ENCODE peak calls at places on chromosomes 1 and 21, in nine cellular contexts. One of them, this sample, is unnamed.

GRCh38 chr1:233614173-233614742 is 352 bp downstream of the KCNK1 start:
- DNase-seq in EL: peak; percentile 12
- DNase-seq in posterior cingulate gyrus: peak; percentile 88
- DNase-seq in tibial nerve: no peak
- DNase-seq in GM04504: no peak
- DNase-seq in A172: no peak
- DNase-seq in GM12878: no peak
- DNase-seq in CMK: no peak
- DNase-seq in AG04450: no peak
- DNase-seq in this sample: no peak

GRCh38 chr1:23403038-23403336 is 21.6 kb downstream of the TCEA3 start:
- DNase-seq in AG04450: peak; percentile 34
- DNase-seq in tibial nerve: peak; percentile 14
- DNase-seq in GM04504: no peak
- DNase-seq in CMK: no peak
- DNase-seq in GM12878: no peak
- DNase-seq in A172: peak; percentile 58
- DNase-seq in EL: peak; percentile 90
- DNase-seq in posterior cingulate gyrus: no peak
- DNase-seq in this sample: peak; percentile 51

GRCh38 chr1:18965206-18966173 is 9.0 kb upstream of the IFFO2 start:
- DNase-seq in tibial nerve: no peak
- DNase-seq in GM04504: peak; percentile 61
- DNase-seq in posterior cingulate gyrus: no peak
- DNase-seq in AG04450: no peak
- DNase-seq in A172: peak; percentile 73
- DNase-seq in CMK: no peak
- DNase-seq in EL: peak; percentile 83
- DNase-seq in GM12878: no peak
- DNase-seq in this sample: peak; percentile 44

GRCh38 chr1:150564051-150564991 is 15.1 kb downstream of the MCL1 start:
- DNase-seq in tibial nerve: no peak
- DNase-seq in A172: peak; percentile 63
- DNase-seq in GM04504: no peak
- DNase-seq in AG04450: no peak
- DNase-seq in EL: peak; percentile 49
- DNase-seq in posterior cingulate gyrus: no peak
- DNase-seq in GM12878: no peak
- DNase-seq in CMK: no peak
- DNase-seq in this sample: no peak

GRCh38 chr1:111448482-111448917 is 556 bp downstream of the WDR77 start:
- DNase-seq in posterior cingulate gyrus: no peak
- DNase-seq in EL: peak; percentile 36
- DNase-seq in A172: peak; percentile 19
- DNase-seq in GM04504: no peak
- DNase-seq in CMK: no peak
- DNase-seq in tibial nerve: no peak
- DNase-seq in GM12878: no peak
- DNase-seq in AG04450: no peak
- DNase-seq in this sample: no peak

GRCh38 chr1:37726191-37726590 is 33.9 kb downstream of the CDCA8 start:
- DNase-seq in AG04450: no peak
- DNase-seq in EL: no peak
- DNase-seq in tibial nerve: no peak
- DNase-seq in GM04504: no peak
- DNase-seq in posterior cingulate gyrus: peak; percentile 77
- DNase-seq in A172: no peak
- DNase-seq in GM12878: no peak
- DNase-seq in CMK: no peak
- DNase-seq in this sample: no peak

GRCh38 chr1:201693019-201693372 is 136.0 kb upstream of the IPO9 start:
- DNase-seq in GM12878: no peak
- DNase-seq in A172: no peak
- DNase-seq in AG04450: no peak
- DNase-seq in posterior cingulate gyrus: no peak
- DNase-seq in CMK: no peak
- DNase-seq in GM04504: no peak
- DNase-seq in EL: no peak
- DNase-seq in tibial nerve: no peak
- DNase-seq in this sample: no peak

GRCh38 chr1:5885471-5886139 is 106.6 kb downstream of the NPHP4 start:
- DNase-seq in tibial nerve: no peak
- DNase-seq in posterior cingulate gyrus: peak; percentile 74
- DNase-seq in AG04450: no peak
- DNase-seq in EL: no peak
- DNase-seq in GM04504: no peak
- DNase-seq in A172: no peak
- DNase-seq in GM12878: no peak
- DNase-seq in CMK: peak; percentile 88
- DNase-seq in this sample: no peak

GRCh38 chr21:44425307-44425894 is 29.9 kb upstream of the LRRC3 start:
- DNase-seq in tibial nerve: no peak
- DNase-seq in GM12878: no peak
- DNase-seq in CMK: no peak
- DNase-seq in EL: no peak
- DNase-seq in AG04450: no peak
- DNase-seq in A172: no peak
- DNase-seq in posterior cingulate gyrus: peak; percentile 60
- DNase-seq in GM04504: no peak
- DNase-seq in this sample: no peak

GRCh38 chr1:161440312-161440894 is 64.9 kb upstream of the FCGR2A start:
- DNase-seq in AG04450: no peak
- DNase-seq in CMK: peak; percentile 84
- DNase-seq in tibial nerve: no peak
- DNase-seq in GM04504: peak; percentile 24
- DNase-seq in EL: peak; percentile 80
- DNase-seq in GM12878: peak; percentile 23
- DNase-seq in A172: peak; percentile 83
- DNase-seq in posterior cingulate gyrus: peak; percentile 78
- DNase-seq in this sample: peak; percentile 62

GRCh38 chr1:207858806-207859205 is 52.1 kb downstream of the CD34 start:
- DNase-seq in tibial nerve: no peak
- DNase-seq in EL: no peak
- DNase-seq in A172: no peak
- DNase-seq in GM12878: no peak
- DNase-seq in CMK: no peak
- DNase-seq in posterior cingulate gyrus: no peak
- DNase-seq in GM04504: no peak
- DNase-seq in AG04450: no peak
- DNase-seq in this sample: peak; percentile 49

GRCh38 chr1:181103404-181103803 is 14.9 kb downstream of the IER5 start:
- DNase-seq in CMK: no peak
- DNase-seq in EL: no peak
- DNase-seq in GM04504: no peak
- DNase-seq in posterior cingulate gyrus: no peak
- DNase-seq in A172: no peak
- DNase-seq in tibial nerve: no peak
- DNase-seq in AG04450: no peak
- DNase-seq in GM12878: no peak
- DNase-seq in this sample: no peak

GRCh38 chr21:45468971-45469272 is 64.0 kb downstream of the COL18A1 start:
- DNase-seq in posterior cingulate gyrus: no peak
- DNase-seq in EL: no peak
- DNase-seq in GM12878: no peak
- DNase-seq in A172: no peak
- DNase-seq in GM04504: no peak
- DNase-seq in tibial nerve: no peak
- DNase-seq in AG04450: no peak
- DNase-seq in CMK: no peak
- DNase-seq in this sample: no peak

GRCh38 chr1:211386931-211387330 is 60.3 kb downstream of the TRAF5 start:
- DNase-seq in EL: no peak
- DNase-seq in GM12878: no peak
- DNase-seq in CMK: no peak
- DNase-seq in posterior cingulate gyrus: no peak
- DNase-seq in tibial nerve: no peak
- DNase-seq in A172: no peak
- DNase-seq in AG04450: peak; percentile 2
- DNase-seq in GM04504: peak; percentile 42
- DNase-seq in this sample: no peak

GRCh38 chr1:100523038-100523649 is 14.8 kb upstream of the GPR88 start:
- DNase-seq in AG04450: no peak
- DNase-seq in tibial nerve: no peak
- DNase-seq in posterior cingulate gyrus: no peak
- DNase-seq in GM04504: no peak
- DNase-seq in GM12878: peak; percentile 21
- DNase-seq in CMK: no peak
- DNase-seq in A172: no peak
- DNase-seq in EL: no peak
- DNase-seq in this sample: no peak

GRCh38 chr1:183159960-183160359 is 26.1 kb upstream of the LAMC2 start:
- DNase-seq in GM04504: no peak
- DNase-seq in A172: peak; percentile 96
- DNase-seq in EL: peak; percentile 59
- DNase-seq in CMK: no peak
- DNase-seq in posterior cingulate gyrus: no peak
- DNase-seq in GM12878: no peak
- DNase-seq in AG04450: no peak
- DNase-seq in tibial nerve: no peak
- DNase-seq in this sample: peak; percentile 56

GRCh38 chr21:38905751-38906150 is 100.0 kb downstream of the ETS2 start:
- DNase-seq in AG04450: no peak
- DNase-seq in GM12878: no peak
- DNase-seq in EL: no peak
- DNase-seq in A172: no peak
- DNase-seq in CMK: no peak
- DNase-seq in posterior cingulate gyrus: no peak
- DNase-seq in GM04504: no peak
- DNase-seq in tibial nerve: no peak
- DNase-seq in this sample: no peak

GRCh38 chr1:206456577-206457375 is 13.5 kb upstream of the IKBKE start:
- DNase-seq in GM04504: peak; percentile 37
- DNase-seq in EL: peak; percentile 81
- DNase-seq in CMK: no peak
- DNase-seq in tibial nerve: no peak
- DNase-seq in AG04450: no peak
- DNase-seq in A172: peak; percentile 67
- DNase-seq in posterior cingulate gyrus: no peak
- DNase-seq in GM12878: no peak
- DNase-seq in this sample: peak; percentile 71

GRCh38 chr1:19055001-19055400 is 98.5 kb upstream of the IFFO2 start:
- DNase-seq in AG04450: no peak
- DNase-seq in EL: no peak
- DNase-seq in GM12878: no peak
- DNase-seq in tibial nerve: no peak
- DNase-seq in CMK: no peak
- DNase-seq in posterior cingulate gyrus: no peak
- DNase-seq in A172: no peak
- DNase-seq in GM04504: no peak
- DNase-seq in this sample: no peak